ENCODE peak calls at places on chromosomes 16 and 17, in four cellular contexts. C is sciatic nerve, Q is right lobe of liver, X is ELR. T is an unnamed sample.

GRCh38 chr17:7261377-7262191 is 694 bp downstream of the CLDN7 start:
- DNase-seq in C (no peak), X (no peak), Q (peak), T (peak)

GRCh38 chr17:82419471-82419995 is 1.1 kb upstream of the OGFOD3 start:
- DNase-seq in X (peak), Q (no peak), C (no peak), T (peak)

GRCh38 chr16:83957296-83957855 is 4.3 kb downstream of the OSGIN1 start:
- DNase-seq in C (no peak), X (no peak), Q (no peak), T (no peak)

GRCh38 chr17:61837175-61838051 is 25.9 kb downstream of the BRIP1 start:
- DNase-seq in X (peak), C (peak), Q (peak), T (peak)

GRCh38 chr16:81405702-81406113 is 38.9 kb upstream of the CMIP start:
- DNase-seq in X (peak), C (no peak), Q (no peak), T (peak)

GRCh38 chr17:15403276-15403939 is 62.0 kb upstream of the TEKT3 start:
- DNase-seq in X (no peak), Q (no peak), C (no peak), T (no peak)

GRCh38 chr17:74807925-74808324 is 31.8 kb upstream of the NAT9 start:
- DNase-seq in X (no peak), C (no peak), Q (no peak), T (no peak)

GRCh38 chr16:86085161-86085611 is 186.2 kb downstream of the IRF8 start:
- DNase-seq in C (no peak), X (no peak), Q (no peak), T (no peak)

GRCh38 chr17:50392621-50393020 is 4.7 kb downstream of the LRRC59 start:
- DNase-seq in X (no peak), Q (no peak), C (no peak), T (no peak)

GRCh38 chr17:13031718-13032350 is 14.0 kb upstream of the ELAC2 start:
- DNase-seq in C (peak), X (peak), Q (no peak), T (peak)

GRCh38 chr17:39385040-39385439 is 16.4 kb downstream of the FBXL20 start:
- DNase-seq in C (no peak), X (no peak), Q (no peak), T (no peak)

GRCh38 chr17:60230358-60230757 is 80.6 kb downstream of the CA4 start:
- DNase-seq in X (peak), C (no peak), Q (no peak), T (no peak)

GRCh38 chr16:88597856-88598491 is 27.8 kb downstream of the ZC3H18 start:
- DNase-seq in X (no peak), C (no peak), Q (no peak), T (no peak)

GRCh38 chr16:58379736-58380135 is 12.5 kb upstream of the GINS3 start:
- DNase-seq in C (no peak), X (peak), Q (no peak), T (no peak)

GRCh38 chr17:57946798-57947358 is 8.3 kb downstream of the CUEDC1 start:
- DNase-seq in Q (peak), C (no peak), X (peak), T (peak)